ENCODE peak calls at places on chromosome 20, in five cellular contexts. S, I, F, C and E are unnamed samples.

GRCh38 chr20:36206068-36206467 is 30.2 kb upstream of the AAR2 start:
- DNase-seq in F (no peak), C (no peak), I (no peak), S (no peak), E (no peak)

GRCh38 chr20:49100934-49101333 is 54.8 kb downstream of the CSE1L start:
- DNase-seq in S (no peak), I (no peak), C (no peak), F (no peak), E (no peak)

GRCh38 chr20:41733151-41733550 is 115.0 kb upstream of the CHD6 start:
- DNase-seq in F (no peak), C (no peak), I (no peak), S (no peak), E (no peak)

GRCh38 chr20:37484386-37484785 is 36.7 kb upstream of the NNAT start:
- DNase-seq in F (no peak), C (no peak), S (no peak), I (no peak), E (no peak)

GRCh38 chr20:13220857-13221297 is at the start of gene ISM1:
- DNase-seq in S (no peak), I (no peak), C (no peak), F (no peak), E (no peak)

GRCh38 chr20:1820137-1821074 is 74.8 kb upstream of the SIRPA start:
- DNase-seq in C (peak; percentile 46), F (peak; percentile 53), S (no peak), I (no peak), E (no peak)

GRCh38 chr20:52132337-52132736 is 59.2 kb downstream of the ZFP64 start:
- DNase-seq in I (no peak), F (no peak), C (no peak), S (no peak), E (no peak)

GRCh38 chr20:4104045-4104444 is 88.7 kb upstream of the RNF24 start:
- DNase-seq in I (no peak), C (no peak), S (no peak), F (peak; percentile 40), E (no peak)

GRCh38 chr20:38748097-38748862 is at the start of gene ACTR5:
- DNase-seq in C (peak; percentile 95), S (peak; percentile 76), F (peak; percentile 78), I (peak; percentile 82), E (peak; percentile 85)

GRCh38 chr20:31678389-31679356 is 41.0 kb downstream of the COX4I2 start:
- DNase-seq in C (no peak), I (no peak), S (no peak), F (peak; percentile 2), E (no peak)

GRCh38 chr20:51760905-51761544 is 7.2 kb downstream of the ATP9A start:
- DNase-seq in C (no peak), F (peak; percentile 86), S (no peak), I (no peak), E (no peak)

GRCh38 chr20:51347871-51348270 is 194.6 kb downstream of the NFATC2 start:
- DNase-seq in S (no peak), I (no peak), F (no peak), C (no peak), E (no peak)

GRCh38 chr20:48776306-48776705 is 51.5 kb downstream of the PREX1 start:
- DNase-seq in I (no peak), F (no peak), S (no peak), C (no peak), E (no peak)

GRCh38 chr20:22582960-22583772 is 1.2 kb downstream of the FOXA2 start:
- DNase-seq in I (no peak), C (no peak), F (peak; percentile 17), S (no peak), E (no peak)

GRCh38 chr20:19718880-19719279 is 39.2 kb upstream of the RIN2 start:
- DNase-seq in F (no peak), C (no peak), I (no peak), S (no peak), E (no peak)

GRCh38 chr20:32522525-32522774 is 62.7 kb downstream of the NOL4L start:
- DNase-seq in I (no peak), F (no peak), S (no peak), C (no peak), E (no peak)

GRCh38 chr20:43963233-43963632 is 48.6 kb downstream of the TOX2 start:
- DNase-seq in F (no peak), S (no peak), I (no peak), C (no peak), E (no peak)

GRCh38 chr20:19122395-19122794 is 90.0 kb upstream of the SLC24A3 start:
- DNase-seq in S (no peak), I (no peak), C (no peak), F (no peak), E (no peak)

GRCh38 chr20:44931911-44932310 is 22.1 kb downstream of the PABPC1L start:
- DNase-seq in S (no peak), F (no peak), I (no peak), C (no peak), E (no peak)

GRCh38 chr20:34512266-34512954 is 3.8 kb upstream of the DYNLRB1 start:
- DNase-seq in I (no peak), F (no peak), S (no peak), C (no peak), E (no peak)

GRCh38 chr20:34522969-34523871 is 7.0 kb downstream of the DYNLRB1 start:
- DNase-seq in C (no peak), S (no peak), I (no peak), F (peak; percentile 87), E (no peak)

GRCh38 chr20:35004749-35005462 is 49.2 kb downstream of the MYH7B start:
- DNase-seq in C (peak; percentile 21), F (no peak), S (no peak), I (peak; percentile 3), E (no peak)

GRCh38 chr20:40961686-40962640 is 66.7 kb upstream of the TOP1 start:
- DNase-seq in S (no peak), I (no peak), F (peak; percentile 52), C (no peak), E (no peak)

GRCh38 chr20:37502654-37503053 is 18.4 kb upstream of the NNAT start:
- DNase-seq in S (no peak), C (no peak), I (no peak), F (no peak), E (no peak)

GRCh38 chr20:54345301-54345724 is 130.1 kb upstream of the DOK5 start:
- DNase-seq in I (no peak), F (peak; percentile 84), S (peak; percentile 33), C (no peak), E (no peak)

GRCh38 chr20:62376112-62377063 is 9.3 kb upstream of the LAMA5 start:
- DNase-seq in F (no peak), I (no peak), C (no peak), S (no peak), E (no peak)
- TF ChIP-seq CTCF in F (no peak), I (peak; percentile 75), C (no peak), S (no peak), E (no peak)

DNA sequence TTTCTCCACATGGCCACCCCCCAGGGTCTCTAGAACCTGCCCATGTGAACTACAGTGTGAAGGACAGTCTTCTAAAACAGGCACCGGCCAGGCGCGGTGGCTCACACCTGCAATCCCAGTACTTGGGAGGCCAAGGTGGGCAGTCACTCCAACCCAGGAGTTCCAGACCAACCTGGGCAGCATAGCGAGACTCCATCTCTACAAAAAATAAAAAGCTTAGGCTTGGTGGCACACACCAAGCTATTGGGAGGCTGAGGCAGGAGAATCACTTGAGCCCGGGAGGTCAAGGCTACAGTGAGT is 13.7 kb downstream of the ACSS1 start:
- DNase-seq in I (no peak), F (no peak), S (no peak), C (no peak), E (no peak)
- TF ChIP-seq CTCF in I (no peak), F (no peak), S (no peak), C (no peak), E (no peak)

GRCh38 chr20:60224914-60225313 is 266.7 kb downstream of the CDH26 start:
- DNase-seq in S (no peak), I (no peak), F (peak; percentile 33), C (no peak), E (no peak)
- TF ChIP-seq CTCF in S (peak; percentile 21), I (no peak), F (peak; percentile 51), C (no peak), E (no peak)

GRCh38 chr20:60453388-60453787 is 495.2 kb downstream of the CDH26 start:
- DNase-seq in C (no peak), I (no peak), F (no peak), S (no peak), E (no peak)

GRCh38 chr20:60454491-60454890 is 496.3 kb downstream of the CDH26 start:
- DNase-seq in C (no peak), S (no peak), I (no peak), F (no peak), E (no peak)

GRCh38 chr20:60455272-60455671 is 497.0 kb downstream of the CDH26 start:
- DNase-seq in S (no peak), C (no peak), F (no peak), I (no peak), E (no peak)

GRCh38 chr20:60459212-60459611 is 501.0 kb downstream of the CDH26 start:
- DNase-seq in C (no peak), F (no peak), I (no peak), S (no peak), E (no peak)

GRCh38 chr20:60453847-60454246 is 495.6 kb downstream of the CDH26 start:
- DNase-seq in C (no peak), S (no peak), F (no peak), I (no peak), E (no peak)
- TF ChIP-seq CTCF in C (no peak), S (no peak), F (no peak), I (no peak), E (no peak)

DNA sequence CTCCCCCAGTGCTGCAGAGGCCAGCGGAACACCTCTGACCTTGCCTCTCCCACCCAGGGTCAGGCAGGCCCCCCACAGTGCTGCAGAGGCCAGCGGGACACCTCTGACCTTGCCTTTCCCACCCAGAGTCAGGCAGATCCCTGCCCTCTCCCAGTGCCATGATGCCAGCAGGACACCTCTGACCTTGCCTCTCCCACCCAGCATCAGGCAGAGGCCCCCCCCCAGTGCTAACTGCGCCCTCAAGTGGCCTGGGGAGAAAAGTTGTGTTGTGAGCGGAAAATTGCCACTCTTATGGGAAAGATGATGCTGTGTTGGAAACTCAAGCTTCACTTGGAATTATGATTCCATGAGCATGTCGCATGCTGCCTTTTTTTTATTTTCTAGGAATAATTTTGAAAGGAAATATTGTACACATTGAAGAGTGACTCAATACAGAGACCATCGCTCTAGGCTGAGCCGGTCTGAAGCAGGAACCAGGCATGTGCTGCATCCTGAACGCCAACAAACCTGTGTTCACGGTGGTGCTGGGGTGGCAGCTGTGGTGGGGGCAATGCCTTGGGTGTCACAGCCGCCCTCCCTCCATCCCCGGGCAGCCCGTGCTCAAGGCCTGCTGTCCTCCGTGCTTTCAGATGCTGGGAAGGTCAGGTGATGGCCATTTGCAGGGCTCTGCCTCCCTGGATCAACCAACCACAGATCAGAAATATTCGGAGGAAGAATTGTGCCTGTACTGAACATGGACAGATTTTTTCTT is 98.6 kb downstream of the CDH4 start:
- DNase-seq in S (no peak), C (no peak), I (no peak), F (no peak), E (no peak)
- TF ChIP-seq CTCF in S (no peak), C (no peak), I (no peak), F (no peak), E (no peak)